ENCODE peak calls at places on chromosomes 12 and 14, in five cellular contexts. C, Y, F, I and T are unnamed samples.

GRCh38 chr12:3241621-3242020 is 164.4 kb downstream of the TSPAN9 start:
- DNase-seq in I (no peak), C (no peak), F (no peak), Y (no peak), T (no peak)

GRCh38 chr14:97381309-97381708 is 584.1 kb downstream of the VRK1 start:
- DNase-seq in I (no peak), Y (no peak), F (no peak), C (no peak), T (no peak)

GRCh38 chr12:115245005-115245404 is 561.0 kb upstream of the TBX3 start:
- DNase-seq in Y (no peak), F (no peak), C (no peak), I (no peak), T (no peak)

GRCh38 chr12:15599266-15600037 is 189.7 kb downstream of the EPS8 start:
- DNase-seq in I (peak), Y (no peak), C (peak), F (peak), T (no peak)

GRCh38 chr12:86770871-86771270 is 514.7 kb upstream of the MGAT4C start:
- DNase-seq in Y (no peak), I (no peak), C (no peak), F (no peak), T (no peak)

GRCh38 chr12:41699658-41700057 is 445.0 kb downstream of the GXYLT1 start:
- DNase-seq in Y (no peak), I (no peak), C (no peak), F (no peak), T (no peak)

GRCh38 chr14:66281036-66281776 is 205.0 kb upstream of the CCDC196 start:
- DNase-seq in F (no peak), C (no peak), Y (no peak), I (peak), T (no peak)

GRCh38 chr12:9701380-9702154 is 31.3 kb downstream of the CLECL1 start:
- DNase-seq in Y (no peak), F (no peak), I (no peak), C (no peak), T (no peak)

GRCh38 chr12:107845980-107846659 is 71.6 kb downstream of the ASCL4 start:
- DNase-seq in F (no peak), I (no peak), C (no peak), Y (no peak), T (no peak)

GRCh38 chr14:73452341-73453191 is 5.8 kb downstream of the NUMB start:
- DNase-seq in C (no peak), Y (no peak), I (peak), F (no peak), T (no peak)

GRCh38 chr14:30482270-30482669 is 76.7 kb upstream of the G2E3 start:
- DNase-seq in I (no peak), Y (no peak), F (no peak), C (no peak), T (no peak)

GRCh38 chr14:104108570-104109060 is 23.1 kb downstream of the ASPG start:
- DNase-seq in Y (no peak), I (no peak), C (no peak), F (no peak), T (no peak)

GRCh38 chr14:34069854-34070582 is 119.1 kb upstream of the EGLN3 start:
- DNase-seq in Y (no peak), F (no peak), I (no peak), C (no peak), T (no peak)

GRCh38 chr14:88476375-88476774 is 78.4 kb downstream of the PTPN21 start:
- DNase-seq in Y (no peak), C (no peak), F (no peak), I (no peak), T (no peak)

GRCh38 chr14:69246331-69246730 is 13.6 kb upstream of the GALNT16 start:
- DNase-seq in F (no peak), I (no peak), Y (no peak), C (no peak), T (no peak)

GRCh38 chr12:117854339-117855012 is 114.3 kb downstream of the KSR2 start:
- DNase-seq in Y (peak), F (no peak), C (peak), I (peak), T (peak)

DNA sequence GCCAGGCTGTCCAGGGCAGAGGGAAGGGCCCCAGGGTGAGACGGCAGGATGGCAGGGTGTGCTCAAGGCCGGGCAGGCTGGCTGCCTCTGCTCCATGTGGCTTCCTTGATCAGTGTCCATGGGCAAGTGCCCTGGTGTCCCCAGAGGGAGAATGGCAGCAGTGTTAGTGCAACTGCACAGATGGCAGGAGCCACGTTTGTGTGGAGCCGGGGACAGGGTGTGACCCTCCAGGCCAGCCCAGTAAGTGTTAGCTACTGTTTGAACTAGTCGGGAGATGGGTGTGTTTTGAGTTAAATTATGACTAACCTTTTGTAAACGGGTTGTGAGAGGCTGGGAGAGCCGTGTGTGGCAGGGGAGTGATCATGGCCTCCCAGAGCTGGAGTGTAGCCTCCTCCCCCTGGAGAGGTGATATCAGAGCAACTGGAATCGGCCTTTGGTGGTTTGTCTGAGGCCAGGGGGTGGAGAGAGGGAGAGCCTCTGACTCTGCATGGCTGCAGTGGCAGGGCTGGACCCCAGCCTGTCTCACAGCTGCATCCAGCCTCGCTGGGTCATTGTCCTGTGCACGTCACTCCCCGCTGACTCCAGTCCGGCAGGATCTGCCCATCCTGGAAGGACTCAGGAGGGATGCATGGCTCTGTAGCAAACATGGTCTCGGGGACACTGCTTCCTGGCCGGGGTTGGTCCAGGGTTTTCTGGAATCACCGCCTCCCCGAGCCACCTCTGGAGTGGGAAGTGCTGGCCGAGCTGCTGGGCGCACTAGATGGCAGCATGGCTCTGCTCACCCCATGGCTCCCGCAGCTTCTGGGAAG is 27.8 kb downstream of the AACS start:
- DNase-seq in F (no peak), Y (no peak), C (no peak), I (peak), T (no peak)
- TF ChIP-seq CTCF in F (no peak), Y (no peak), C (no peak), I (no peak), T (no peak)

GRCh38 chr12:104175726-104176247 is 37.8 kb upstream of the NFYB start:
- DNase-seq in C (no peak), Y (no peak), I (no peak), F (no peak), T (no peak)

GRCh38 chr12:104181313-104181712 is 34.3 kb upstream of the TXNRD1 start:
- DNase-seq in C (no peak), Y (no peak), F (peak), I (peak), T (no peak)

GRCh38 chr12:104177336-104177662 is 38.3 kb upstream of the TXNRD1 start:
- DNase-seq in I (no peak), C (no peak), F (no peak), Y (no peak), T (no peak)

GRCh38 chr12:104180389-104180788 is 35.2 kb upstream of the TXNRD1 start:
- DNase-seq in Y (no peak), F (no peak), I (no peak), C (no peak), T (no peak)

DNA sequence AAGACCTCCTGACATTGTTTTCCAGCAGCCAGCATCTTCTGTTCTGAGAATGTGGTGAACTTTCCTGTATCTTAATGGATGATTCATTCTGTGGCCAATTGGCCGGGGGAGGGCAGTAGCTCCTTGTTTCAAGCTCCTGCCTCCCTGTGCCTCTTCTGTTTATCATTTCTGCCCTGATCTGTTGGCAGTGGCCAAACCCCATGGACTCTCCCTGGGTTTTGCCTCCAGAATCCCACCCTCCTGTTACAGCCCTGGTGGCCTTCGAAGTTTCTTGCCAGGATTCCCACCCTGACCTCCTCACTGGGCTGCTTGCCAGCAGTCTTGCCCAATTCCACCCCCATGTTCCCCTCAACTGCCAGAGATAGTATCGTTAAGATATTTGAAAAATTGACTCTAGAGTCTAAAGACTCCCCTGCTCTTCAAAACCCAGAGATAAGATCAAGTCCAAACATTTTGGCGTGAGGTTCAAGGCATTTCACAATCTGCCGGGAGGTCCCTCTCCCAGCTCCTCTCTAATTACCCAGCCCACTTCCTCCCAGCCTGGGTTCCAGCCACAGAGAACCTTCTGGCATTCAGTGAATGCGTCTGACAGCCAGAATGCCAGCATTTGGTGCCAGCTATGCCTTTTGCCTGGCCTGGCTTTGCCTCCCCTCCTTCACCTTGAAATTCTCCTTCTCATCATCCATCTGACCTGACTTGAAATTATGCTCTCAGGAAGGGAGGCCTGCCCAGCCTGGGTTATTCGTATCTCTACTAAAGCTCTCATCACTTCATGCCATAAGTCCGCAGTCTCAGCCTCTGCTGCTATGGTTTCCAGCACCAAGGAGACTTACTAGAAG is 37.7 kb upstream of the TXNRD1 start:
- DNase-seq in F (peak), Y (no peak), C (no peak), I (peak), T (no peak)
- TF ChIP-seq CTCF in F (peak), Y (no peak), C (peak), I (peak), T (no peak)

GRCh38 chr14:52072266-52072780 is 3.5 kb upstream of the NID2 start:
- DNase-seq in C (no peak), I (no peak), F (no peak), Y (no peak), T (no peak)
- TF ChIP-seq CTCF in C (no peak), I (no peak), F (no peak), Y (no peak), T (no peak)

GRCh38 chr14:70873627-70874026 is 33.6 kb upstream of the PCNX1 start:
- DNase-seq in I (no peak), F (no peak), Y (no peak), C (no peak), T (no peak)
- TF ChIP-seq CTCF in I (no peak), F (no peak), Y (no peak), C (no peak), T (no peak)